ENCODE peak calls at places on chromosomes 6 and 20, in ten cellular contexts. S is IMR-90, B is OCI-LY7, N is right lobe of liver, E is lower lobe of right lung, T is GM12865, R is AG09309, H is lung, A is fibroblast of pulmonary artery, O is HFF-Myc. K is an unnamed sample.

GRCh38 chr6:157964139-157964538 is 17.5 kb upstream of the SYNJ2 start:
- DNase-seq in O (no peak), N (no peak), H (no peak), R (no peak), B (no peak), E (no peak), T (no peak), S (peak), A (no peak), K (no peak)

GRCh38 chr20:19254086-19254821 is 41.8 kb downstream of the SLC24A3 start:
- DNase-seq in S (no peak), O (no peak), R (peak), E (no peak), T (no peak), A (no peak), H (no peak), N (no peak), B (no peak), K (no peak)

GRCh38 chr20:16472045-16472872 is 101.0 kb downstream of the KIF16B start:
- DNase-seq in B (no peak), O (no peak), T (no peak), N (no peak), R (no peak), S (peak), E (peak), H (no peak), A (peak), K (no peak)

GRCh38 chr20:24034820-24035219 is 46.2 kb upstream of the GGTLC1 start:
- DNase-seq in A (peak), O (no peak), N (peak), T (no peak), R (no peak), S (no peak), H (peak), B (no peak), E (no peak), K (no peak)

GRCh38 chr6:118697554-118697953 is 46.2 kb upstream of the CEP85L start:
- DNase-seq in O (peak), R (no peak), H (no peak), B (no peak), N (no peak), A (no peak), T (no peak), E (no peak), S (no peak), K (no peak)

GRCh38 chr20:22382742-22383141 is 201.6 kb downstream of the FOXA2 start:
- DNase-seq in T (peak), N (no peak), E (no peak), R (no peak), A (peak), H (no peak), O (no peak), S (no peak), B (peak), K (no peak)

GRCh38 chr20:48621256-48622078 is 206.3 kb downstream of the PREX1 start:
- DNase-seq in A (no peak), B (no peak), R (no peak), N (no peak), S (peak), O (no peak), T (no peak), H (no peak), E (peak), K (no peak)

GRCh38 chr20:709421-709820 is 33.8 kb upstream of the SCRT2 start:
- DNase-seq in S (no peak), O (no peak), R (no peak), N (no peak), H (no peak), E (no peak), A (peak), T (no peak), B (no peak), K (no peak)

GRCh38 chr20:58308680-58309527 is 611 bp upstream of the RAB22A start:
- DNase-seq in N (peak), E (peak), H (peak), T (peak), B (peak), O (no peak), S (peak), R (no peak), A (peak), K (no peak)

GRCh38 chr6:157859775-157860504 is 36.9 kb downstream of the SNX9 start:
- DNase-seq in T (no peak), A (no peak), O (no peak), H (no peak), S (no peak), N (no peak), E (no peak), B (no peak), R (no peak), K (no peak)

GRCh38 chr6:37381579-37381978 is 27.8 kb downstream of the RNF8 start:
- DNase-seq in T (peak), S (peak), O (peak), N (no peak), B (peak), A (peak), H (peak), E (no peak), R (peak), K (no peak)

GRCh38 chr20:43460830-43461200 is 3.1 kb downstream of the SRSF6 start:
- DNase-seq in N (no peak), B (no peak), R (no peak), H (no peak), T (no peak), A (no peak), O (no peak), S (no peak), E (no peak), K (no peak)

GRCh38 chr20:43459022-43459942 is 1.6 kb downstream of the SRSF6 start:
- DNase-seq in R (no peak), A (peak), B (peak), H (no peak), E (no peak), O (no peak), N (no peak), S (peak), T (no peak), K (no peak)

GRCh38 chr20:43458422-43458924 is 777 bp downstream of the SRSF6 start:
- DNase-seq in A (no peak), R (no peak), H (peak), N (no peak), B (no peak), E (no peak), S (peak), O (no peak), T (no peak), K (no peak)

GRCh38 chr20:43461894-43462293 is 4.2 kb downstream of the SRSF6 start:
- DNase-seq in O (no peak), N (no peak), B (no peak), T (no peak), R (no peak), S (no peak), H (no peak), A (no peak), E (no peak), K (no peak)

DNA sequence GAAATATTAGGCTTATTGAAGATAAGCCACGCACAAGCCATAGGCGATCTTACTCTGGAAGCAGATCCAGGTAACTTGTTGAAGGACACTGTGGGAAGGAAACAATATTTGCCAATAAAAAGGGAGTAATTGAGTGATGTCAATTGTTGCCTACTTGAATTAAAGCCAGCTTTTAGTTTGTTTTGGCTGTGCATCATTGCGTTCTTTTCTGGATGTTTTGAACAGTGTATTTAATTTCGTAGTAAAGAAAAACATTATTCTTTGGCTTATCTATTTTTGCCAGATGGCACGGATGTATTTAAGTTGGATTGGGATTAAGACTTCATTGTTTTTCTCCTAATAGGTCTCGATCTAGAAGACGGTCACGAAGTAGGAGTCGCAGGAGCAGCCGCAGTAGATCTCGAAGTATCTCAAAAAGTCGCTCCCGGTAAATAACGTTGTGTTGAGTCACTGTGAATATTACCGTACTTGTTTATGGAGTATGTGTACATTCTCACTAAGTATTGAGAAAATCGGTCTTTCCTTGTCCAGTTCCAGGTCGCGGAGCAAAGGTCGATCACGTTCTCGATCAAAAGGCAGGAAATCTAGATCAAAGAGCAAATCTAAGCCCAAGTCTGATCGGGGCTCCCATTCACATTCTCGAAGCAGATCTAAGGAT is 2.6 kb downstream of the SRSF6 start:
- DNase-seq in S (no peak), T (no peak), A (no peak), R (no peak), E (no peak), O (no peak), N (peak), H (no peak), B (no peak), K (no peak)
- H3K4me3 ChIP-seq in S (no peak), T (no peak), A (no peak), R (no peak), E (no peak), O (peak), N (no peak), H (no peak), B (no peak), K (no peak)

GRCh38 chr20:11777861-11778570 is 139.7 kb upstream of the BTBD3 start:
- DNase-seq in S (peak), O (no peak), A (peak), E (no peak), R (no peak), B (no peak), T (no peak), H (no peak), N (no peak), K (peak)
- H3K4me3 ChIP-seq in S (peak), O (no peak), A (peak), E (no peak), R (no peak), B (no peak), T (no peak), H (no peak), N (no peak), K (peak)

GRCh38 chr20:51629399-51630058 is 87.0 kb upstream of the NFATC2 start:
- DNase-seq in S (no peak), E (no peak), O (no peak), R (no peak), T (no peak), N (no peak), A (peak), H (no peak), B (no peak), K (no peak)

GRCh38 chr20:51633430-51633829 is 90.9 kb upstream of the NFATC2 start:
- DNase-seq in R (no peak), N (no peak), A (no peak), T (no peak), H (no peak), B (no peak), S (no peak), E (no peak), O (no peak), K (no peak)

GRCh38 chr20:51628533-51629398 is 86.2 kb upstream of the NFATC2 start:
- DNase-seq in O (no peak), E (no peak), A (peak), T (no peak), B (no peak), S (peak), N (no peak), R (peak), H (no peak), K (no peak)

GRCh38 chr20:51631953-51632352 is 89.4 kb upstream of the NFATC2 start:
- DNase-seq in A (no peak), H (no peak), O (no peak), R (no peak), B (no peak), E (no peak), S (no peak), N (no peak), T (no peak), K (no peak)

GRCh38 chr20:51631011-51631950 is 88.8 kb upstream of the NFATC2 start:
- DNase-seq in O (peak), N (no peak), T (peak), E (no peak), H (peak), R (peak), A (peak), B (no peak), S (peak), K (peak)
- H3K4me3 ChIP-seq in O (no peak), N (no peak), T (no peak), E (peak), H (no peak), R (no peak), A (peak), B (no peak), S (no peak), K (peak)

GRCh38 chr6:57307850-57308249 is 9.6 kb upstream of the PRIM2 start:
- DNase-seq in E (no peak), O (no peak), A (no peak), R (no peak), T (no peak), H (no peak), N (no peak), B (no peak), S (peak), K (no peak)
- H3K4me3 ChIP-seq in E (no peak), O (no peak), A (no peak), R (no peak), T (no peak), H (no peak), N (no peak), B (no peak), S (no peak), K (no peak)

GRCh38 chr20:38018385-38018784 is 14.9 kb downstream of the TTI1 start:
- DNase-seq in E (no peak), H (no peak), R (no peak), N (no peak), O (no peak), T (no peak), A (no peak), S (no peak), B (no peak), K (no peak)
- H3K4me3 ChIP-seq in E (no peak), H (no peak), R (no peak), N (no peak), O (no peak), T (no peak), A (no peak), S (no peak), B (no peak), K (no peak)

DNA sequence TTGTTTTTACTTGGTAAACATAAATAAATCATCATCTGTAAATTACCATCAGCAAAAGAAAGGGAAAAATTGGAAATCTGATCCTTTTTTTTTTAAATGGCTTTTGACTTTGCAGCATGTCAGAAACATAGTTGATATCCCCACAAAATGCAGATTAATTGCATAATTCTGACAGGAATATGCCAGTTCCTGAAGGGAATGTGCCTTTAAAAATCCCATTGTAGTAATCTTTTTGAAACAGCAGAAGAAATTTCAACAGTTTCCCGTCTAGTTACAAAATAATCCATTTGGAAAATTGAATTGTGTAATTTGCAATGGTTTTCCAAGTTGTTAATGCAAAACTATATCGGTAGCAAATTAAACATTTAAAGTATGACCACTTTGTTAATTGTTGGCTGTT is 95.2 kb downstream of the DOK5 start:
- DNase-seq in E (no peak), T (no peak), R (no peak), H (no peak), S (no peak), A (peak), B (no peak), O (no peak), N (no peak), K (no peak)
- H3K4me3 ChIP-seq in E (no peak), T (no peak), R (no peak), H (no peak), S (no peak), A (no peak), B (no peak), O (no peak), N (no peak), K (no peak)

GRCh38 chr20:31515072-31515774 is 981 bp downstream of the HM13 start:
- DNase-seq in B (no peak), H (no peak), S (no peak), N (no peak), E (no peak), O (no peak), R (no peak), T (no peak), A (no peak), K (no peak)

GRCh38 chr20:31517373-31517772 is 3.1 kb downstream of the HM13 start:
- DNase-seq in B (no peak), E (no peak), H (no peak), T (no peak), A (peak), N (peak), S (peak), O (peak), R (peak), K (no peak)

GRCh38 chr20:31516651-31517050 is 2.4 kb downstream of the HM13 start:
- DNase-seq in B (no peak), E (no peak), O (no peak), A (no peak), R (no peak), N (no peak), H (no peak), T (peak), S (no peak), K (no peak)

GRCh38 chr20:31515775-31516107 is 1.5 kb downstream of the HM13 start:
- DNase-seq in N (no peak), E (no peak), A (no peak), S (no peak), H (no peak), B (peak), T (peak), R (no peak), O (no peak), K (no peak)

DNA sequence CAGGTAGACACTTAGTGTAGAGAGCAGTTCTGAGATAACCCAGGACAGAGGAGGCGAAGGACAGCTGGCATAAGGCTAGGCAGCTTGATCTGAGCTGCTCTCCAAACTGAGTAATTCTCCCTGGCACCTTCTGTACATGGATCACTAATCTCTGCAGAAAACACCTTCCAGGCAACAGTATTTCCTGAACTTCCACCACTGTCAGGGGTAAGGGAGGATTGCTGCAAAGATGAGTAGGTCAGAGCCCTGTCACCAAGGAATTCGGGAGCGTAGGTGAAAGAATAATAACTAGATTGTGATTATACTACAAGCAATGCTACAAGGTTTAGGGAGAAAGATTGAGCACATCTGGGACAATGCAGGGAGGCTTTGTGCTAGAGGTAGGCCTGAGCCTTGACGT is 1.9 kb downstream of the HM13 start:
- DNase-seq in S (no peak), O (no peak), E (no peak), N (no peak), R (no peak), B (no peak), A (no peak), T (no peak), H (no peak), K (no peak)
- H3K4me3 ChIP-seq in S (no peak), O (peak), E (peak), N (no peak), R (peak), B (peak), A (peak), T (no peak), H (no peak), K (peak)

DNA sequence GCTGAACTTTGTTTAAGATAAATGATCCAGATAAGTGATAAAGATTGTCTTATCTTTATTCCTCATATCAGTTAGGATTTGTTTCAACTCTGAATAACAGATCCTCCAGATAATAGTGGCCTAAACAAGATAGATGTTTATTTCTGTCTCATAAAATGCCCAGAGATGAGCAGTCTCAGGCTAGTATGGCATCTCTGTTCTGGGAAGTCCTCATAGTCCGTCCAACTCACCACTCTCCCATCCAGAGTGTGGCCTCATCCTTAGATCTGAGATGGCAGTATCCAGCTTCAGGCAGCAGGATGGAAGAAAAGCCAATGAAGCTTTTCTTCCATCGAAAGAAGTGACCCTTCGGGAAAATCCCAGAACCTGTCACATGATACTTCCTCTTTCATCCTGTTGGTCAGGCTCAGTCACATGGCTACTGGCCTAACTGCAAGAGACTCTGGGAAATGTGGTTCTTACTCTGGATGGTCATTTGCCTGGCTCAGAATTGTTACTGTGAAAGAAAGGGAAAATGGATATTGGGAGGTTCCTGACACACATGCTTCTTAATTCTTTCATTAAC is 29.4 kb upstream of the TAGAP start:
- DNase-seq in S (peak), O (no peak), E (no peak), B (peak), T (peak), R (no peak), H (no peak), A (peak), N (no peak), K (no peak)
- H3K4me3 ChIP-seq in S (no peak), O (peak), E (no peak), B (peak), T (no peak), R (no peak), H (no peak), A (no peak), N (no peak), K (peak)

DNA sequence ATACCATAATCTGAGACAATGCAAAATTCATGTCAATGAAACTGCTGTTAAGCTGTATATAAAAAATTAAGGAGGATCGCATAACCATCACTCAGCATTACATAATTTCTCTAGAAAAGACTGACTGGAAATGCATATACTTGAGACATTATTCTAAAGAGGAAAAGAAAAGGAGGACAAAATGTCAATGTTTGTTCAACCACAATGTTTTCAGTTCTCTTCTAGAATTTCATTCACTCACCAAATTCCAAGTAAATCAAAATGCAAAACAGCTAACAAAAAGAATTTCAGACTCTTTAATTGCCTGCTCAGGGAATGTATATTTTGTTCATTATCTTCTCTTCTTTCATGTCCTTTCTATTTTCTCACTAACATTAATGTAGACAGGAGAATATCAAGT is 106.2 kb upstream of the CCDC28A start:
- DNase-seq in T (no peak), N (no peak), E (no peak), H (no peak), A (no peak), O (no peak), R (no peak), S (no peak), B (no peak), K (no peak)
- H3K4me3 ChIP-seq in T (no peak), N (no peak), E (no peak), H (no peak), A (no peak), O (no peak), R (no peak), S (no peak), B (no peak), K (no peak)

GRCh38 chr20:31920275-31920855 is 31.5 kb downstream of the PDRG1 start:
- DNase-seq in A (no peak), S (no peak), O (no peak), T (no peak), B (no peak), N (no peak), E (no peak), R (no peak), H (no peak), K (no peak)
- H3K4me3 ChIP-seq in A (no peak), S (no peak), O (no peak), T (no peak), B (no peak), N (no peak), E (no peak), R (no peak), H (no peak), K (no peak)